ENCODE peak calls at places on chromosomes 12 and 14, in seven cellular contexts. M, N, U, B, J, E and Y are unnamed samples.
A peak's percentile ranks its signal among the peaks of the same experiment; 100 is the strongest.

GRCh38 chr14:64244279-64244678 is 49.9 kb downstream of the ESR2 start:
- DNase-seq in M (no peak), N (no peak), U (no peak), B (peak; percentile 53), J (no peak), E (no peak), Y (no peak)

GRCh38 chr12:27782481-27782880 is 2.4 kb upstream of the MANSC4 start:
- DNase-seq in M (no peak), N (no peak), U (no peak), B (no peak), J (no peak), E (no peak), Y (no peak)

GRCh38 chr12:5648692-5649338 is 216.9 kb downstream of the NTF3 start:
- DNase-seq in M (no peak), N (peak; percentile 77), U (no peak), B (no peak), J (peak; percentile 17), E (peak; percentile 27), Y (peak; percentile 5)

GRCh38 chr14:67392123-67392522 is 19.8 kb downstream of the PLEK2 start:
- DNase-seq in M (no peak), N (no peak), U (no peak), B (no peak), J (no peak), E (no peak), Y (no peak)

GRCh38 chr12:109910969-109911348 is 10.9 kb downstream of the TCHP start:
- DNase-seq in M (no peak), N (peak; percentile 20), U (no peak), B (peak; percentile 15), J (peak; percentile 71), E (peak; percentile 55), Y (no peak)

GRCh38 chr14:101121399-101122113 is 218.0 kb upstream of the RTL1 start:
- DNase-seq in M (no peak), N (no peak), U (no peak), B (no peak), J (no peak), E (no peak), Y (no peak)

GRCh38 chr12:122022393-122023338 is 982 bp downstream of the BCL7A start:
- DNase-seq in M (no peak), N (peak; percentile 59), U (no peak), B (no peak), J (peak; percentile 56), E (no peak), Y (no peak)

GRCh38 chr12:2288875-2289274 is 236.1 kb downstream of the CACNA1C start:
- DNase-seq in M (no peak), N (no peak), U (no peak), B (no peak), J (no peak), E (no peak), Y (no peak)

GRCh38 chr12:12784911-12785814 is at the start of gene APOLD1:
- DNase-seq in M (no peak), N (no peak), U (no peak), B (no peak), J (no peak), E (no peak), Y (peak; percentile 60)

DNA sequence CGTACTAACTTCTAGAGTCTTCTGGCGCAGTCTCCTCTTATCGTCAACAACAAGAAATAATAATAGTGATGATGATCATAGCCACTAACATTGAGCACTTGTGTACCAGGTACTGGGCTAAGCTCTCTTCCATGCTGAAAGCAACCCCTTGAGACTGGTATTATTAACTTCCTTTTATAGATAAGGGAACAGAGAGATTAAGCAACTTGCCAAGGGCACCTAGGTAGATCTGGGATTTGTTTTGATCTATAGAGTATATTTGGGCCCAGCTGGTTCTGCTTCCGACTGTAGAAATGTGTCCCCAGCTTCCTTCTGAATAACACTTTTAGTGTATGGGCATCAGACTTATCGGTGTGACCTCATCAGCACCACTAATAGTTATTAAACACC is 1.1 kb upstream of the ZNF219 start:
- DNase-seq in M (no peak), N (no peak), U (no peak), B (no peak), J (no peak), E (no peak), Y (no peak)
- H3K4me3 ChIP-seq in M (peak overlapping the region; percentile 69), N (no peak overlapping the region), U (no peak overlapping the region), B (no peak overlapping the region), J (no peak overlapping the region), E (no peak overlapping the region), Y (no peak overlapping the region)

GRCh38 chr14:76259029-76259735 is 107.5 kb downstream of the GPATCH2L start:
- DNase-seq in M (no peak), N (no peak), U (no peak), B (no peak), J (no peak), E (no peak), Y (no peak)
- TF ChIP-seq CTCF in M (no peak), N (no peak), U (no peak), B (no peak), J (no peak), E (no peak), Y (no peak)

GRCh38 chr12:823043-823698 is 70.8 kb downstream of the WNK1 start:
- DNase-seq in M (no peak), N (no peak), U (peak; percentile 54), B (no peak), J (peak; percentile 88), E (no peak), Y (no peak)
- H3K4me3 ChIP-seq in M (no peak overlapping the region), N (no peak overlapping the region), U (no peak overlapping the region), B (no peak overlapping the region), J (no peak overlapping the region), E (no peak overlapping the region), Y (no peak overlapping the region)

GRCh38 chr14:79540394-79540793 is 670.9 kb downstream of the DIO2 start:
- DNase-seq in M (no peak), N (no peak), U (no peak), B (no peak), J (no peak), E (no peak), Y (no peak)

GRCh38 chr14:79542121-79542520 is 669.2 kb downstream of the DIO2 start:
- DNase-seq in M (no peak), N (no peak), U (no peak), B (peak; percentile 65), J (no peak), E (no peak), Y (peak; percentile 10)

GRCh38 chr14:79544671-79545070 is 666.6 kb downstream of the DIO2 start:
- DNase-seq in M (peak; percentile 86), N (no peak), U (no peak), B (peak; percentile 88), J (no peak), E (no peak), Y (no peak)

GRCh38 chr14:79543348-79543747 is 668.0 kb downstream of the DIO2 start:
- DNase-seq in M (no peak), N (no peak), U (no peak), B (no peak), J (no peak), E (no peak), Y (no peak)

DNA sequence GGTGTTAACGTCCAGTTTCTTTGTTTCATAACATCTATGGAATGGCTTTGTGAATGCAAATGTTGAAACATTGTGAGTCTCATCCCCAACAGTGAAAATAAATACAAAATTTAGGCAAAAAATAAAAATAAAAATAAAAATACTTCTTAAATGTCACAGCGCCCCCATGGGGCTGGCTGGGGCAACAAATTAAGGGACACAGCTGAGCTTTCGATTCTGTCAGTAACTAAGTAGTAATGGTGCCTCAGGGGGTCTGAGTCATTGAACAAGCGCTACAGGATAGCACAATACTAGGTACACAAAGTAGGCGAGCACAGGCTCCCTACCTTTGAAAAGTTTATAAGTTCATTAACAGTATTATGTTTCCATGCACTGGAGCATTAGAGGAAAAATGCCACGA is 667.3 kb downstream of the DIO2 start:
- DNase-seq in M (no peak), N (peak; percentile 50), U (no peak), B (peak; percentile 22), J (peak; percentile 5), E (no peak), Y (peak; percentile 50)
- TF ChIP-seq CTCF in M (peak; percentile 19), N (peak; percentile 52), U (no peak), B (peak; percentile 38), J (peak; percentile 31), E (no peak), Y (peak; percentile 51)

DNA sequence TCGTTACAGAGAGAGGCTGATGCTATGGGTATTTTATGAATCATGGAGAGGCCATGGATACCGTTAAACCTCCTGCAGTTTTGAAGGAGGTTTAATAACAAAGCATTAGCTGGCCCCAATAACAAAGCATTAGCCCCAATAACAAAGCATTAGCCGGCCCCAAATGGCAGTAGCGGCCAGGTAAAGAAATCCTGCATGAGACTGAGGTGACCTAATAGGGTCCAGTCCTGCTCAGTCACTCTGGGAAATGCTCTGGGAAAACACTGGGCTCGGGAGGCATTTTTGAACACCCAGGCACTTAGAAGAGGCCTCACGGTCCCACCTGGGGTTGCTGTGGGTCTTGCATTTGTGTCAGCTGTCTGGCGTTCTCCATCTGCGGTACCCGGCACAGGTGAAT is 776 bp upstream of the RIN3 start:
- DNase-seq in M (no peak), N (no peak), U (no peak), B (no peak), J (no peak), E (no peak), Y (no peak)
- H3K4me3 ChIP-seq in M (peak overlapping the region; percentile 76), N (peak overlapping the region; percentile 85), U (no peak overlapping the region), B (peak overlapping the region; percentile 76), J (no peak overlapping the region), E (peak overlapping the region; percentile 87), Y (peak overlapping the region; percentile 70)